ENCODE peak calls at places on chromosomes 11 and 22, in seven cellular contexts. W is stimulated activated CD4-positive, alpha-beta T cell treated with anti-CD3 and anti-CD28 coated beads, Interleukin-2, amount 100 ng/mL, for 48 hours; D is NCI-H146; Q is posterior cingulate gyrus; O is hepatocyte; C is stimulated activated naive CD8-positive, alpha-beta T cell treated with anti-CD3 and anti-CD28 coated beads, Interleukin-15, Interleukin-2, amounts not matched to agents 100 U/mL and 50 U/mL, for 24 hours; G is gastrocnemius medialis. I is an unnamed sample.

GRCh38 chr22:17430298-17430900 is 61.1 kb downstream of the CECR2 start:
- DNase-seq in W (no peak), D (no peak), Q (no peak), O (peak; percentile 23), C (no peak), G (peak; percentile 75), I (peak; percentile 40)

GRCh38 chr11:94544832-94545640 is 1.3 kb downstream of the FUT4 start:
- DNase-seq in W (no peak), D (no peak), Q (peak; percentile 87), O (peak; percentile 64), C (peak; percentile 11), G (no peak), I (peak; percentile 81)

GRCh38 chr11:33411751-33412150 is 154.6 kb downstream of the HIPK3 start:
- DNase-seq in W (no peak), D (no peak), Q (no peak), O (no peak), C (no peak), G (no peak), I (no peak)

GRCh38 chr11:6686006-6686405 is 2.9 kb upstream of the MRPL17 start:
- DNase-seq in W (no peak), D (no peak), Q (no peak), O (no peak), C (no peak), G (no peak), I (no peak)

GRCh38 chr11:45152740-45153595 is 6.5 kb downstream of the PRDM11 start:
- DNase-seq in W (no peak), D (no peak), Q (no peak), O (no peak), C (no peak), G (no peak), I (no peak)

GRCh38 chr22:42719656-42720262 is 911 bp downstream of the A4GALT start:
- DNase-seq in W (no peak), D (peak; percentile 13), Q (no peak), O (no peak), C (no peak), G (no peak), I (no peak)

GRCh38 chr11:68002943-68003845 is 703 bp downstream of the UNC93B1 start:
- DNase-seq in W (no peak), D (peak; percentile 58), Q (peak; percentile 87), O (peak; percentile 58), C (peak; percentile 51), G (no peak), I (no peak)

GRCh38 chr11:72370201-72370600 is 64.1 kb downstream of the CLPB start:
- DNase-seq in W (no peak), D (no peak), Q (no peak), O (no peak), C (no peak), G (no peak), I (no peak)

GRCh38 chr11:8934735-8935478 is 2.2 kb upstream of the C11orf16 start:
- DNase-seq in W (no peak), D (no peak), Q (no peak), O (peak; percentile 78), C (no peak), G (no peak), I (no peak)

GRCh38 chr11:73965076-73965763 is 14.4 kb downstream of the DNAJB13 start:
- DNase-seq in W (no peak), D (no peak), Q (peak; percentile 25), O (no peak), C (no peak), G (no peak), I (no peak)

I was measured in retina.